ENCODE peak calls at places on chromosome 22, in seven cellular contexts. One of them, this sample, is unnamed.

GRCh38 chr22:21834869-21835268 is 32.6 kb downstream of the MAPK1 start:
- DNase-seq in AG04449: no peak
- DNase-seq in mucosa of descending colon: no peak
- DNase-seq in OCI-LY7: peak
- DNase-seq in epithelial cell of esophagus: peak
- DNase-seq in mammary epithelial cell: no peak
- DNase-seq in AG04450: no peak
- DNase-seq in this sample: no peak

GRCh38 chr22:26702906-26703830 is 45.8 kb downstream of the MIAT start:
- DNase-seq in AG04449: no peak
- DNase-seq in mucosa of descending colon: no peak
- DNase-seq in OCI-LY7: no peak
- DNase-seq in epithelial cell of esophagus: no peak
- DNase-seq in mammary epithelial cell: peak
- DNase-seq in AG04450: peak
- DNase-seq in this sample: no peak

GRCh38 chr22:42648368-42649260 is 578 bp downstream of the CYB5R3 start:
- DNase-seq in AG04449: no peak
- DNase-seq in mucosa of descending colon: peak
- DNase-seq in OCI-LY7: peak
- DNase-seq in epithelial cell of esophagus: peak
- DNase-seq in mammary epithelial cell: peak
- DNase-seq in AG04450: no peak
- DNase-seq in this sample: peak

GRCh38 chr22:17792289-17792688 is 18.0 kb upstream of the BID start:
- DNase-seq in AG04449: no peak
- DNase-seq in mucosa of descending colon: no peak
- DNase-seq in OCI-LY7: no peak
- DNase-seq in epithelial cell of esophagus: no peak
- DNase-seq in mammary epithelial cell: no peak
- DNase-seq in AG04450: no peak
- DNase-seq in this sample: peak

GRCh38 chr22:49906799-49907290 is 11.4 kb downstream of the ALG12 start:
- DNase-seq in AG04449: no peak
- DNase-seq in mucosa of descending colon: no peak
- DNase-seq in OCI-LY7: no peak
- DNase-seq in epithelial cell of esophagus: no peak
- DNase-seq in mammary epithelial cell: no peak
- DNase-seq in AG04450: no peak
- DNase-seq in this sample: no peak

GRCh38 chr22:42236848-42237247 is 33.6 kb downstream of the TCF20 start:
- DNase-seq in AG04449: no peak
- DNase-seq in mucosa of descending colon: no peak
- DNase-seq in OCI-LY7: no peak
- DNase-seq in epithelial cell of esophagus: no peak
- DNase-seq in mammary epithelial cell: no peak
- DNase-seq in AG04450: no peak
- DNase-seq in this sample: no peak

GRCh38 chr22:31160328-31160978 is 471 bp downstream of the RNF185 start:
- DNase-seq in AG04449: no peak
- DNase-seq in mucosa of descending colon: no peak
- DNase-seq in OCI-LY7: no peak
- DNase-seq in epithelial cell of esophagus: peak
- DNase-seq in mammary epithelial cell: no peak
- DNase-seq in AG04450: no peak
- DNase-seq in this sample: no peak

GRCh38 chr22:22030493-22031182 is 48.1 kb upstream of the TOP3B start:
- DNase-seq in AG04449: no peak
- DNase-seq in mucosa of descending colon: peak
- DNase-seq in OCI-LY7: peak
- DNase-seq in epithelial cell of esophagus: peak
- DNase-seq in mammary epithelial cell: no peak
- DNase-seq in AG04450: no peak
- DNase-seq in this sample: peak

GRCh38 chr22:42364641-42365336 is 67.4 kb downstream of the NFAM1 start:
- DNase-seq in AG04449: no peak
- DNase-seq in mucosa of descending colon: no peak
- DNase-seq in OCI-LY7: no peak
- DNase-seq in epithelial cell of esophagus: no peak
- DNase-seq in mammary epithelial cell: no peak
- DNase-seq in AG04450: no peak
- DNase-seq in this sample: no peak

GRCh38 chr22:29830585-29830984 is 7.5 kb downstream of the ASCC2 start:
- DNase-seq in AG04449: no peak
- DNase-seq in mucosa of descending colon: no peak
- DNase-seq in OCI-LY7: no peak
- DNase-seq in epithelial cell of esophagus: no peak
- DNase-seq in mammary epithelial cell: no peak
- DNase-seq in AG04450: no peak
- DNase-seq in this sample: no peak

GRCh38 chr22:35202376-35202775 is 54.9 kb upstream of the HMGXB4 start:
- DNase-seq in AG04449: no peak
- DNase-seq in mucosa of descending colon: no peak
- DNase-seq in OCI-LY7: no peak
- DNase-seq in epithelial cell of esophagus: no peak
- DNase-seq in mammary epithelial cell: peak
- DNase-seq in AG04450: no peak
- DNase-seq in this sample: no peak

GRCh38 chr22:49345896-49346295 is 481.8 kb downstream of the BRD1 start:
- DNase-seq in AG04449: no peak
- DNase-seq in mucosa of descending colon: no peak
- DNase-seq in OCI-LY7: no peak
- DNase-seq in epithelial cell of esophagus: no peak
- DNase-seq in mammary epithelial cell: no peak
- DNase-seq in AG04450: no peak
- DNase-seq in this sample: no peak

GRCh38 chr22:17807571-17808410 is 33.5 kb upstream of the BID start:
- DNase-seq in AG04449: no peak
- DNase-seq in mucosa of descending colon: no peak
- DNase-seq in OCI-LY7: no peak
- DNase-seq in epithelial cell of esophagus: no peak
- DNase-seq in mammary epithelial cell: no peak
- DNase-seq in AG04450: peak
- DNase-seq in this sample: no peak

GRCh38 chr22:35839811-35840739 is 122.4 kb downstream of the APOL5 start:
- DNase-seq in AG04449: peak
- DNase-seq in mucosa of descending colon: peak
- DNase-seq in OCI-LY7: peak
- DNase-seq in epithelial cell of esophagus: peak
- DNase-seq in mammary epithelial cell: peak
- DNase-seq in AG04450: peak
- DNase-seq in this sample: no peak

GRCh38 chr22:18056161-18056666 is 21.6 kb upstream of the PEX26 start:
- DNase-seq in AG04449: no peak
- DNase-seq in mucosa of descending colon: peak
- DNase-seq in OCI-LY7: peak
- DNase-seq in epithelial cell of esophagus: peak
- DNase-seq in mammary epithelial cell: peak
- DNase-seq in AG04450: no peak
- DNase-seq in this sample: no peak

GRCh38 chr22:24803064-24803542 is 2.9 kb upstream of the SGSM1 start:
- DNase-seq in AG04449: no peak
- DNase-seq in mucosa of descending colon: peak
- DNase-seq in OCI-LY7: peak
- DNase-seq in epithelial cell of esophagus: peak
- DNase-seq in mammary epithelial cell: no peak
- DNase-seq in AG04450: no peak
- DNase-seq in this sample: peak

GRCh38 chr22:50599816-50600454 is 658 bp upstream of the MAPK8IP2 start:
- DNase-seq in AG04449: no peak
- DNase-seq in mucosa of descending colon: peak
- DNase-seq in OCI-LY7: no peak
- DNase-seq in epithelial cell of esophagus: peak
- DNase-seq in mammary epithelial cell: peak
- DNase-seq in AG04450: no peak
- DNase-seq in this sample: peak

GRCh38 chr22:19840059-19840458 is 14.6 kb downstream of the GNB1L start:
- DNase-seq in AG04449: no peak
- DNase-seq in mucosa of descending colon: no peak
- DNase-seq in OCI-LY7: no peak
- DNase-seq in epithelial cell of esophagus: no peak
- DNase-seq in mammary epithelial cell: no peak
- DNase-seq in AG04450: no peak
- DNase-seq in this sample: no peak
- TF ChIP-seq CTCF in AG04449: no peak
- TF ChIP-seq CTCF in mucosa of descending colon: no peak
- TF ChIP-seq CTCF in OCI-LY7: no peak
- TF ChIP-seq CTCF in epithelial cell of esophagus: no peak
- TF ChIP-seq CTCF in mammary epithelial cell: no peak
- TF ChIP-seq CTCF in AG04450: no peak
- TF ChIP-seq CTCF in this sample: no peak

GRCh38 chr22:44331881-44332714 is 19.3 kb upstream of the SHISAL1 start:
- DNase-seq in AG04449: no peak
- DNase-seq in mucosa of descending colon: no peak
- DNase-seq in OCI-LY7: no peak
- DNase-seq in epithelial cell of esophagus: peak
- DNase-seq in mammary epithelial cell: no peak
- DNase-seq in AG04450: no peak
- DNase-seq in this sample: no peak
- TF ChIP-seq CTCF in AG04449: no peak
- TF ChIP-seq CTCF in mucosa of descending colon: no peak
- TF ChIP-seq CTCF in OCI-LY7: no peak
- TF ChIP-seq CTCF in epithelial cell of esophagus: no peak
- TF ChIP-seq CTCF in mammary epithelial cell: no peak
- TF ChIP-seq CTCF in AG04450: no peak
- TF ChIP-seq CTCF in this sample: no peak

GRCh38 chr22:40037320-40037719 is 42.6 kb downstream of the FAM83F start:
- DNase-seq in AG04449: no peak
- DNase-seq in mucosa of descending colon: no peak
- DNase-seq in OCI-LY7: no peak
- DNase-seq in epithelial cell of esophagus: no peak
- DNase-seq in mammary epithelial cell: no peak
- DNase-seq in AG04450: no peak
- DNase-seq in this sample: no peak

GRCh38 chr22:40039482-40039881 is 44.7 kb downstream of the FAM83F start:
- DNase-seq in AG04449: no peak
- DNase-seq in mucosa of descending colon: no peak
- DNase-seq in OCI-LY7: no peak
- DNase-seq in epithelial cell of esophagus: no peak
- DNase-seq in mammary epithelial cell: no peak
- DNase-seq in AG04450: no peak
- DNase-seq in this sample: no peak

GRCh38 chr22:40036126-40036525 is 41.4 kb downstream of the FAM83F start:
- DNase-seq in AG04449: no peak
- DNase-seq in mucosa of descending colon: no peak
- DNase-seq in OCI-LY7: no peak
- DNase-seq in epithelial cell of esophagus: no peak
- DNase-seq in mammary epithelial cell: no peak
- DNase-seq in AG04450: no peak
- DNase-seq in this sample: no peak

GRCh38 chr22:40035351-40035750 is 40.6 kb downstream of the FAM83F start:
- DNase-seq in AG04449: no peak
- DNase-seq in mucosa of descending colon: no peak
- DNase-seq in OCI-LY7: no peak
- DNase-seq in epithelial cell of esophagus: no peak
- DNase-seq in mammary epithelial cell: no peak
- DNase-seq in AG04450: no peak
- DNase-seq in this sample: no peak

DNA sequence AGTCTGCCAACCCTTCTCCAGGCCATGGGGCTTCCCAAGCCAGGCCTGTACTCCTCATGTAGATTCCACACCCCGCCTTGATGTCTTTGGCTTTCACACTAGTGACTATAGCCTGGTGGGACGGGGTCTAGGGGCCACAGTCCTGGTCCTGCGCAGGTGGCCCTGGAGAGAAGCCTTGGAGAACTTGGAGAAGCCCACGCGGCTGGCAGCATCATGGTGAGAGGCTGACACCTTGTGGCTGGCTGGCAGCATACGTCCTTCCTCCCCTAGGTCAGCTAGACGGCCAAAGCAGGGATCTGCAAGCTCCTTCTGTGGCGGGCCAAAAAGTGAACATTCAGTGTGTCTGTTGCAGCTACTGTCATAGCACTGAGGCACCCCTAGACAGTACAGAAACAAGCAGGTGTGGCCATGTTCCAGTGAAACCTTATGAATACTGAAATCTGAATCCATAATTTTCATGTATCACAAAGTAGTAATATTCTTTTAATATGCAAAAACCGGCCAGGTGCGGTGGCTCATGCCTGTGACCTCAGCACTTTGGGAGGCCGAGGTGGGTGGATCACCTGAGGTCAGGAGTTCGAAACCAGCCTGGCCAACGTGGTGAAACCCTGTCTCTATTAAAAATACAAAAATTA is 42.0 kb downstream of the FAM83F start:
- DNase-seq in AG04449: no peak
- DNase-seq in mucosa of descending colon: peak
- DNase-seq in OCI-LY7: peak
- DNase-seq in epithelial cell of esophagus: peak
- DNase-seq in mammary epithelial cell: no peak
- DNase-seq in AG04450: peak
- DNase-seq in this sample: peak
- TF ChIP-seq CTCF in AG04449: peak
- TF ChIP-seq CTCF in mucosa of descending colon: peak
- TF ChIP-seq CTCF in OCI-LY7: peak
- TF ChIP-seq CTCF in epithelial cell of esophagus: peak
- TF ChIP-seq CTCF in mammary epithelial cell: peak
- TF ChIP-seq CTCF in AG04450: peak
- TF ChIP-seq CTCF in this sample: peak

GRCh38 chr22:37728620-37729019 is 31.8 kb downstream of the TRIOBP start:
- DNase-seq in AG04449: no peak
- DNase-seq in mucosa of descending colon: no peak
- DNase-seq in OCI-LY7: no peak
- DNase-seq in epithelial cell of esophagus: no peak
- DNase-seq in mammary epithelial cell: no peak
- DNase-seq in AG04450: no peak
- DNase-seq in this sample: no peak

GRCh38 chr22:37725551-37726239 is 28.8 kb downstream of the TRIOBP start:
- DNase-seq in AG04449: no peak
- DNase-seq in mucosa of descending colon: no peak
- DNase-seq in OCI-LY7: no peak
- DNase-seq in epithelial cell of esophagus: no peak
- DNase-seq in mammary epithelial cell: no peak
- DNase-seq in AG04450: no peak
- DNase-seq in this sample: no peak

GRCh38 chr22:37731804-37732471 is 35.1 kb downstream of the TRIOBP start:
- DNase-seq in AG04449: no peak
- DNase-seq in mucosa of descending colon: peak
- DNase-seq in OCI-LY7: peak
- DNase-seq in epithelial cell of esophagus: no peak
- DNase-seq in mammary epithelial cell: no peak
- DNase-seq in AG04450: no peak
- DNase-seq in this sample: no peak

DNA sequence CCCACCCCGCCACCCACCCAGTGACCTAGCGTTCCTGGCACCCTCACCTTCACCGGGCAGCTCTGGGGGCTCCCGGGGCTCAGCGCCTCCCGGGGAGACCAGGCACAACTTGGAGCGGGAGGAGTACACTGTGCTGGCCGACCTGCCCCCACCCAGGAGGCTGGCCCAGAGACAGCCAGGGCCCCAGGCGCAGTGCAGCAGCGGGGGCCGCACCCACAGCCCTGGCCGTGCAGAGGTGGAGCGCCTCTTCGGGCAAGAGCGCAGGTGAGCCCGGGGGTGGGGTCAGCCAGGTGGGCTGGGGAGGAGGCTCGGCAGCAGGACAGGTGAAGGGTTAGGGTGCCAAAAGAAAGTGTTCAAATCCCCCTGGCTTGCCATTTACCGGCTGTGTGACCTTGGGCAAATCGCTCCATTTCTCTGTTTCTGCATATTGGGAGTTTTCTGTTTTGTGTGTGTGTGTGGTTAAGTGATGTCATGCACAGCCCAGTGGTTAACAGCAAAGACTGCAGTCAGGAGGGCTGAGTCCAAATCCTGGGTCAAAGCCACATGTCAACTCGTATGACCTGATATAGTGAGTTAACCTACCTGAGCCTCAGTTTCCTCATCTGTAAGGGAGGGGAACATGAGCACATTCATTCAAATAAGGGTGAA is 29.5 kb downstream of the TRIOBP start:
- DNase-seq in AG04449: no peak
- DNase-seq in mucosa of descending colon: no peak
- DNase-seq in OCI-LY7: peak
- DNase-seq in epithelial cell of esophagus: peak
- DNase-seq in mammary epithelial cell: peak
- DNase-seq in AG04450: no peak
- DNase-seq in this sample: peak
- TF ChIP-seq CTCF in AG04449: no peak
- TF ChIP-seq CTCF in mucosa of descending colon: no peak
- TF ChIP-seq CTCF in OCI-LY7: peak
- TF ChIP-seq CTCF in epithelial cell of esophagus: no peak
- TF ChIP-seq CTCF in mammary epithelial cell: peak
- TF ChIP-seq CTCF in AG04450: peak
- TF ChIP-seq CTCF in this sample: no peak